ENCODE peak calls at places on chromosomes 11 and 22, in ten cellular contexts. J is esophagus squamous epithelium, P is prostate gland, U is spleen, M is heart left ventricle, O is IMR-90, D is transverse colon, F is A549, X is HCT116, W is body of pancreas. K is an unnamed sample.

GRCh38 chr11:134626032-134626431 is 214.0 kb upstream of the B3GAT1 start:
- DNase-seq in J (no peak), D (no peak), M (no peak), W (no peak), O (no peak), P (no peak), F (no peak), U (no peak), X (no peak), K (no peak)

GRCh38 chr11:120254788-120255518 is 15.0 kb downstream of the POU2F3 start:
- DNase-seq in M (no peak), P (no peak), J (no peak), W (no peak), D (no peak), F (no peak), X (no peak), O (no peak), U (peak), K (no peak)

GRCh38 chr11:58504232-58504631 is 3.7 kb downstream of the OR5B21 start:
- DNase-seq in O (no peak), X (no peak), U (no peak), J (no peak), M (no peak), F (no peak), W (no peak), P (no peak), D (no peak), K (no peak)

GRCh38 chr11:21018248-21018647 is 348.9 kb downstream of the NELL1 start:
- DNase-seq in M (no peak), O (no peak), P (no peak), F (no peak), X (no peak), W (no peak), J (no peak), U (no peak), D (no peak), K (no peak)

GRCh38 chr11:128409476-128409875 is 177.9 kb downstream of the ETS1 start:
- DNase-seq in P (no peak), F (no peak), O (peak), D (no peak), M (no peak), W (no peak), X (no peak), U (no peak), J (no peak), K (no peak)

GRCh38 chr11:2886191-2886894 is 768 bp upstream of the CDKN1C start:
- DNase-seq in M (peak), D (no peak), P (no peak), F (no peak), W (no peak), O (no peak), X (no peak), U (peak), J (no peak), K (peak)

GRCh38 chr22:46483353-46483752 is 54.1 kb downstream of the CELSR1 start:
- DNase-seq in U (no peak), W (no peak), P (no peak), J (no peak), O (no peak), D (no peak), M (no peak), X (no peak), F (no peak), K (no peak)

GRCh38 chr22:43329061-43329460 is 14.1 kb downstream of the SCUBE1 start:
- DNase-seq in W (no peak), M (no peak), X (no peak), U (peak), F (no peak), P (no peak), O (no peak), J (no peak), D (no peak), K (no peak)

GRCh38 chr22:19554834-19555404 is 30.7 kb upstream of the CLDN5 start:
- DNase-seq in P (no peak), W (no peak), D (no peak), O (peak), U (no peak), M (no peak), X (peak), J (no peak), F (peak), K (no peak)

GRCh38 chr11:69634590-69634989 is 6.4 kb upstream of the CCND1 start:
- DNase-seq in U (no peak), F (no peak), X (no peak), M (peak), W (no peak), J (no peak), O (no peak), D (no peak), P (no peak), K (peak)

GRCh38 chr11:116072776-116073175 is 568.6 kb upstream of the CADM1 start:
- DNase-seq in X (no peak), O (no peak), D (no peak), M (no peak), J (no peak), P (no peak), F (no peak), W (no peak), U (no peak), K (no peak)

GRCh38 chr22:24807284-24807950 is 1.4 kb downstream of the SGSM1 start:
- DNase-seq in U (no peak), D (peak), J (no peak), X (no peak), F (no peak), P (peak), M (no peak), O (no peak), W (no peak), K (no peak)

GRCh38 chr11:46508360-46508759 is 85.5 kb downstream of the AMBRA1 start:
- DNase-seq in D (no peak), U (no peak), O (no peak), M (no peak), F (no peak), X (no peak), P (no peak), W (no peak), J (no peak), K (no peak)

GRCh38 chr22:20740222-20740951 is 33.5 kb upstream of the SERPIND1 start:
- DNase-seq in X (no peak), O (no peak), F (no peak), D (no peak), M (no peak), U (no peak), P (no peak), W (no peak), J (no peak), K (no peak)

GRCh38 chr22:33204408-33204807 is 146.2 kb upstream of the SYN3 start:
- DNase-seq in D (no peak), M (no peak), P (no peak), U (no peak), W (no peak), F (no peak), O (no peak), X (no peak), J (no peak), K (no peak)

GRCh38 chr11:114166389-114166788 is 106.9 kb downstream of the ZBTB16 start:
- DNase-seq in F (no peak), D (no peak), M (no peak), O (no peak), J (no peak), U (no peak), W (no peak), X (no peak), P (no peak), K (no peak)
- H3K4me3 ChIP-seq in F (no peak), D (no peak), M (no peak), O (no peak), J (no peak), U (no peak), W (no peak), X (no peak), P (no peak), K (no peak)

DNA sequence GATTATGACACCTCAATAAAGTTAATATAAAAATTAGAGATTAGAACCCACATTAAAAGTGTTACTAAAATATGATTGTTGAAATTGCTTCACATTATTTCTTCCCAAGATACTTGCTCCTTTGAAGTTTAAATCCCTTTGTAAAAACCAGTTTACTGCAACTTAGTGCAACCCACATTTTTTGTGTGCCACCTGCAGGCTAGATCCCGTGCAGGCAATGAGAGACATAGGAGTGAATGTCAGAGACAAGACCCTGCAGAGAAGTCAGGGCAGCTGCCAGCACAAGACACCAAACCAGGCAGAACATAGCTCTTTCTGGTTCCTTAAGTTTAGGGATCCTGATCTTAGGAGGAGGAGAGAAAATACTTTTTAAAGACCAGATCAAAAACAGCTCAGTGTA is 142.9 kb upstream of the MTNR1B start:
- DNase-seq in X (no peak), F (no peak), O (no peak), W (no peak), U (no peak), P (no peak), M (no peak), J (no peak), D (no peak), K (no peak)
- TF ChIP-seq POLR2A in X (no peak), F (no peak), O (no peak), W (no peak), U (no peak), P (no peak), M (no peak), J (no peak), D (no peak), K (no peak)

DNA sequence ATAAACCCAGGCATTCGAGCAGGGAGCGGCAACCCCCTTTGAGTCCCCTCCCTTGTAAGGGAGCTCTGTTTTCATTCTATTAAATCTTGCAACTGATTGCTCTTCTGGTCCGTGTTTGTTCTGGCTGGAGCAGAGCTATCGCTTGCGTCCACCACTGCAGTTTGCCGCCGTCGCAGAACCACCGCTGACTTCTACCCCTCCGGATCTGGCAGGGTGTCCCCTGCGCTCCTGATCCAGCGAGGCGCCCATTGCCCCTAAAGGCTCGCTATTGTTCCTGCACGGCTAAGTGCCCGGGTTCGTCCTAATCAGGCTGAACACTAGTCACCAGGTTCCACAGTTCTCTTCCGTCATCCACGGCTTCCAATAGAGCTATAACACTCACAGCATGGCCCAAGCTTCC is 10.4 kb upstream of the MS4A7 start:
- DNase-seq in D (no peak), M (no peak), F (no peak), P (no peak), U (no peak), X (no peak), J (no peak), W (no peak), O (no peak), K (no peak)
- H3K27ac ChIP-seq in D (no peak), M (no peak), F (no peak), P (no peak), U (peak), X (no peak), J (no peak), W (no peak), O (no peak), K (no peak)

GRCh38 chr11:122785156-122785605 is 53.1 kb upstream of the CRTAM start:
- DNase-seq in D (no peak), P (no peak), X (no peak), O (no peak), U (no peak), J (no peak), W (no peak), M (no peak), F (no peak), K (no peak)
- H3K4me3 ChIP-seq in D (no peak), P (no peak), X (no peak), O (no peak), U (no peak), J (no peak), W (no peak), M (no peak), F (no peak), K (no peak)

K was measured in right lobe of liver.